ENCODE peak calls at places on chromosome 6, in eight cellular contexts. E is CD8-positive, alpha-beta T cell; P is heart left ventricle; Z is CD8-positive, alpha-beta memory T cell; O is spleen; Y is mesendoderm; D is H1; R is sigmoid colon. K is an unnamed sample. For H3K36me3, the result is how much of the 10 kb centered on the place peaks cover.

GRCh38 chr6:52529311-52529710 is 47.5 kb downstream of the TRAM2 start:
- DNase-seq in E (no peak), P (no peak), Z (no peak), O (no peak), Y (no peak), D (no peak), R (no peak), K (no peak)

GRCh38 chr6:48021904-48022303 is 89.1 kb downstream of the PTCHD4 start:
- DNase-seq in E (no peak), P (no peak), Z (no peak), O (no peak), Y (no peak), D (no peak), R (no peak), K (no peak)

GRCh38 chr6:137766596-137767370 is 100.3 kb upstream of the TNFAIP3 start:
- DNase-seq in E (no peak), P (no peak), Z (no peak), O (no peak), Y (peak), D (no peak), R (no peak), K (no peak)

GRCh38 chr6:158622545-158623190 is 21.9 kb downstream of the DYNLT1 start:
- DNase-seq in E (no peak), P (no peak), Z (no peak), O (no peak), Y (no peak), D (no peak), R (no peak), K (no peak)

GRCh38 chr6:98929498-98930060 is 18.2 kb downstream of the FBXL4 start:
- DNase-seq in E (no peak), P (no peak), Z (no peak), O (no peak), Y (no peak), D (no peak), R (no peak), K (no peak)

GRCh38 chr6:41111017-41111416 is 38.2 kb downstream of the NFYA start:
- DNase-seq in E (no peak), P (no peak), Z (no peak), O (no peak), Y (no peak), D (no peak), R (no peak), K (no peak)

GRCh38 chr6:157538163-157538562 is 157.2 kb downstream of the ZDHHC14 start:
- DNase-seq in E (no peak), P (no peak), Z (no peak), O (no peak), Y (no peak), D (no peak), R (no peak), K (no peak)

GRCh38 chr6:142429195-142429594 is 127.4 kb downstream of the ADGRG6 start:
- DNase-seq in E (no peak), P (no peak), Z (no peak), O (no peak), Y (no peak), D (no peak), R (no peak), K (no peak)

GRCh38 chr6:158205220-158205944 is 37.2 kb downstream of the GTF2H5 start:
- DNase-seq in E (no peak), P (no peak), Z (no peak), O (no peak), Y (peak), D (peak), R (no peak), K (no peak)

GRCh38 chr6:40406175-40406574 is 181.0 kb downstream of the LRFN2 start:
- DNase-seq in E (no peak), P (no peak), Z (no peak), O (no peak), Y (no peak), D (no peak), R (peak), K (no peak)

GRCh38 chr6:41622210-41622990 is 15.9 kb upstream of the MDFI start:
- DNase-seq in E (no peak), P (no peak), Z (no peak), O (no peak), Y (no peak), D (no peak), R (no peak), K (no peak)

GRCh38 chr6:159455700-159456274 is 237.3 kb downstream of the SOD2 start:
- DNase-seq in E (no peak), P (no peak), Z (no peak), O (no peak), Y (no peak), D (no peak), R (no peak), K (no peak)

GRCh38 chr6:113347420-113347819 is 509.7 kb upstream of the MARCKS start:
- DNase-seq in E (no peak), P (no peak), Z (no peak), O (no peak), Y (peak), D (no peak), R (no peak), K (no peak)

GRCh38 chr6:17032595-17033591 is 69.0 kb upstream of the STMND1 start:
- DNase-seq in E (no peak), P (peak), Z (no peak), O (no peak), Y (no peak), D (no peak), R (peak), K (no peak)

GRCh38 chr6:114650891-114651290 is 308.1 kb upstream of the HS3ST5 start:
- DNase-seq in E (no peak), P (no peak), Z (no peak), O (no peak), Y (peak), D (no peak), R (no peak), K (no peak)

GRCh38 chr6:129889580-129889979 is 28.5 kb upstream of the TMEM244 start:
- DNase-seq in E (no peak), P (no peak), Z (no peak), O (no peak), Y (no peak), D (no peak), R (no peak), K (no peak)

GRCh38 chr6:27133281-27134227 is 113.9 kb upstream of the PRSS16 start:
- DNase-seq in E (peak), P (peak), Z (peak), O (peak), Y (peak), D (peak), R (peak), K (peak)

GRCh38 chr6:56102216-56102615 is 145.2 kb downstream of the COL21A1 start:
- DNase-seq in E (no peak), P (no peak), Z (no peak), O (no peak), Y (no peak), D (no peak), R (no peak), K (no peak)

GRCh38 chr6:170293881-170294755 is 3.2 kb upstream of the DLL1 start:
- DNase-seq in E (no peak), P (no peak), Z (no peak), O (no peak), Y (no peak), D (no peak), R (peak), K (no peak)

GRCh38 chr6:14108571-14109410 is 8.8 kb upstream of the CD83 start:
- DNase-seq in E (peak), P (peak), Z (peak), O (peak), Y (no peak), D (no peak), R (no peak), K (no peak)

GRCh38 chr6:161195418-161195817 is 78.4 kb downstream of the AGPAT4 start:
- DNase-seq in E (no peak), P (no peak), Z (no peak), O (no peak), Y (no peak), D (no peak), R (no peak), K (no peak)

GRCh38 chr6:170265655-170266054 is 25.2 kb downstream of the DLL1 start:
- DNase-seq in E (no peak), P (peak), Z (no peak), O (peak), Y (no peak), D (no peak), R (no peak), K (no peak)

GRCh38 chr6:53943410-53943809 is 148.6 kb downstream of the LRRC1 start:
- DNase-seq in E (no peak), P (no peak), Z (no peak), O (no peak), Y (no peak), D (no peak), R (no peak), K (no peak)

GRCh38 chr6:16483315-16483875 is 245.0 kb downstream of the GMPR start:
- DNase-seq in E (peak), P (no peak), Z (peak), O (no peak), Y (no peak), D (no peak), R (no peak), K (peak)

GRCh38 chr6:44217332-44218143 is 812 bp downstream of the MYMX start:
- DNase-seq in E (no peak), P (peak), Z (no peak), O (no peak), Y (peak), D (peak), R (peak), K (no peak)

GRCh38 chr6:44219053-44219814 is 2.5 kb downstream of the MYMX start:
- DNase-seq in E (no peak), P (peak), Z (no peak), O (peak), Y (peak), D (peak), R (peak), K (peak)

GRCh38 chr6:44219815-44220784 is 3.3 kb upstream of the SLC29A1 start:
- DNase-seq in E (no peak), P (no peak), Z (no peak), O (peak), Y (no peak), D (no peak), R (no peak), K (no peak)

GRCh38 chr6:44214307-44214706 is 2.4 kb upstream of the MYMX start:
- DNase-seq in E (no peak), P (no peak), Z (no peak), O (no peak), Y (no peak), D (no peak), R (no peak), K (no peak)

GRCh38 chr6:44216677-44217331 is at the start of gene MYMX:
- DNase-seq in E (no peak), P (peak), Z (no peak), O (no peak), Y (peak), D (peak), R (peak), K (no peak)
- H3K27ac ChIP-seq in E (no peak), P (peak), Z (no peak), O (peak), Y (no peak), D (peak), R (peak), K (no peak)

GRCh38 chr6:33818293-33818692 is 14.5 kb upstream of the MLN start:
- DNase-seq in E (no peak), P (no peak), Z (no peak), O (no peak), Y (no peak), D (no peak), R (no peak), K (no peak)

GRCh38 chr6:33820243-33820642 is 16.4 kb upstream of the MLN start:
- DNase-seq in E (no peak), P (no peak), Z (no peak), O (no peak), Y (no peak), D (no peak), R (no peak), K (no peak)

GRCh38 chr6:33819021-33819420 is 15.2 kb upstream of the MLN start:
- DNase-seq in E (no peak), P (no peak), Z (no peak), O (no peak), Y (no peak), D (no peak), R (no peak), K (no peak)

GRCh38 chr6:33822575-33823395 is 19.0 kb upstream of the MLN start:
- DNase-seq in E (no peak), P (no peak), Z (no peak), O (no peak), Y (peak), D (peak), R (no peak), K (peak)

GRCh38 chr6:33820784-33821183 is 17.0 kb upstream of the MLN start:
- DNase-seq in E (no peak), P (no peak), Z (no peak), O (no peak), Y (peak), D (no peak), R (no peak), K (no peak)
- H3K36me3 ChIP-seq in E (under half), P (under half), Z (under half), O (under half), Y (under half), D (under half), R (under half), K (under half)

DNA sequence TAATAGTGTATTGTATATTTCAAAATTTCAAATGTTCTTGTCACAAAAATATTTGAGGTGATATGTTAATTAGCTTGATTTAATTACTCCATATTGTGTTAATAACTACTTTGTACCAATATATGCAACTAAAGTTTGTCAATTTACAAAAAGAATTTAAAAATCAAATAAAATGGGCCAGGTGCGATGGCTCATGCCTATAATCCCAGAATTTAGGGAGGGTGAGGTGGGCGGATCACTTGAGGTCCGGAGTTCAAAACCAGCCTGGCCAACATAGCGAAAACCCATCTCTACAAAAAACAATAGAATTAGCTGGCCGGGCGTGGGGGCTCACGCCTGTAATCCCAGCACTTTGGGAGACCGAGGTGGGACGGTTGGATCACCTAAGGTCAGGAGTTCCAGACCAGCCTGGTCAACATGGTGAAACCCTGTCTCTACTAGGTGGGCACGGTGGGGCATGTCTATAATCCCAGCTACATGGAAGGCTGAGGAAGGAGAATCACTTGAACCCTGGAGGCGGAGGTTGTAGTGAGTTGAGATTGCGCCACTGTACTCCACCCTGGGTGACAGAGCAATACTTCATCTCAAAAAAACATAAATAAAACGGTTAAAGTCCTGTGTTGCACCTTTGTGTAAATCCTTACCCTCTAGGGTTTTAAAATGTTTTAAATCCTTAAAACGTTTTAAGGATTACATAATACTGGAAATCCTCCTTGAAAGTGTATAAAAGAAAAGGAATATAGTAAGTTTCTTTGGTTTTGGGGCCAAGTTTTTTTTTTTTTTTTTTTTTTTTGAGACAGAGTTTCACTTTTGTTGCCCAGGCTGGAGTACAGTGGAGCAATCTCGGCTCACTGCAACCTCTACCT is 4.0 kb downstream of the HSPA1B start:
- DNase-seq in E (no peak), P (no peak), Z (no peak), O (peak), Y (no peak), D (no peak), R (no peak), K (no peak)
- H3K27ac ChIP-seq in E (no peak), P (no peak), Z (peak), O (peak), Y (no peak), D (no peak), R (peak), K (peak)

GRCh38 chr6:132466952-132467351 is 46.0 kb downstream of the STX7 start:
- DNase-seq in E (no peak), P (no peak), Z (no peak), O (no peak), Y (no peak), D (no peak), R (no peak), K (no peak)
- H3K36me3 ChIP-seq in E (under half), P (half or more), Z (under half), O (half or more), Y (under half), D (under half), R (under half), K (under half)